ENCODE peak calls at places on chromosomes 1 and 21, in eight cellular contexts. Q, C, U, T, I, O, M and V are unnamed samples.

GRCh38 chr21:34129039-34129891 is 55.9 kb downstream of the MRPS6 start:
- DNase-seq in T (peak; percentile 81), C (no peak), I (no peak), M (peak; percentile 86), Q (no peak), O (no peak), U (no peak), V (peak; percentile 91)

GRCh38 chr1:243748706-243749283 is 101.2 kb downstream of the AKT3 start:
- DNase-seq in O (no peak), C (peak; percentile 57), U (peak; percentile 40), M (peak; percentile 76), Q (peak; percentile 63), I (no peak), T (peak; percentile 84), V (peak; percentile 87)

GRCh38 chr1:179059185-179059483 is 22.7 kb upstream of the TOR3A start:
- DNase-seq in C (no peak), Q (no peak), M (no peak), O (no peak), T (peak; percentile 71), U (no peak), I (no peak), V (no peak)

GRCh38 chr1:31238986-31239613 is 587 bp downstream of the NKAIN1 start:
- DNase-seq in Q (no peak), U (peak; percentile 43), M (no peak), T (peak; percentile 7), O (no peak), C (peak; percentile 15), I (no peak), V (no peak)

GRCh38 chr1:162632743-162633326 is 571 bp downstream of the DDR2 start:
- DNase-seq in C (no peak), T (peak; percentile 74), U (no peak), O (no peak), I (no peak), Q (no peak), M (no peak), V (no peak)

GRCh38 chr1:24764848-24765247 is 19.6 kb downstream of the CLIC4 start:
- DNase-seq in O (no peak), T (no peak), Q (no peak), C (no peak), M (no peak), U (no peak), I (no peak), V (no peak)

GRCh38 chr1:185862235-185862634 is 128.0 kb downstream of the HMCN1 start:
- DNase-seq in I (no peak), C (no peak), O (no peak), T (no peak), M (peak; percentile 16), U (no peak), Q (no peak), V (peak; percentile 32)

GRCh38 chr1:39189592-39190041 is 14.9 kb upstream of the MACF1 start:
- DNase-seq in Q (no peak), O (no peak), C (no peak), M (peak; percentile 87), T (peak; percentile 73), U (no peak), I (no peak), V (no peak)

GRCh38 chr1:31934706-31935629 is 3.2 kb downstream of the PTP4A2 start:
- DNase-seq in M (peak; percentile 57), U (no peak), Q (no peak), O (no peak), I (no peak), T (peak; percentile 57), C (no peak), V (peak; percentile 75)

GRCh38 chr1:156654700-156655099 is 12.8 kb downstream of the BCAN start:
- DNase-seq in M (no peak), Q (no peak), U (no peak), T (no peak), C (no peak), I (no peak), O (no peak), V (peak; percentile 23)

GRCh38 chr1:1974834-1975233 is 28.8 kb downstream of the CFAP74 start:
- DNase-seq in O (no peak), T (no peak), U (no peak), I (no peak), M (no peak), Q (no peak), C (no peak), V (no peak)

GRCh38 chr1:229645296-229646050 is 19.4 kb downstream of the URB2 start:
- DNase-seq in U (no peak), M (no peak), C (no peak), Q (no peak), O (no peak), T (no peak), I (no peak), V (no peak)

GRCh38 chr1:218715961-218716669 is 371.0 kb downstream of the TGFB2 start:
- DNase-seq in C (no peak), M (no peak), O (no peak), T (no peak), I (no peak), U (no peak), Q (no peak), V (no peak)

GRCh38 chr1:30129001-30129408 is 594.4 kb downstream of the MATN1 start:
- DNase-seq in U (no peak), O (no peak), T (no peak), M (no peak), I (no peak), C (no peak), Q (no peak), V (no peak)

GRCh38 chr1:86703696-86704455 is 500 bp upstream of the SH3GLB1 start:
- DNase-seq in U (peak; percentile 8), T (no peak), O (no peak), M (no peak), I (no peak), C (peak; percentile 41), Q (no peak), V (peak; percentile 28)

GRCh38 chr1:193951989-193952388 is 765.6 kb upstream of the B3GALT2 start:
- DNase-seq in O (no peak), C (no peak), I (no peak), T (no peak), U (peak; percentile 8), Q (no peak), M (no peak), V (no peak)

GRCh38 chr1:202143011-202143767 is 1.3 kb downstream of the ARL8A start:
- DNase-seq in T (no peak), M (no peak), U (peak; percentile 73), I (no peak), O (no peak), C (peak; percentile 76), Q (no peak), V (no peak)

GRCh38 chr1:230108580-230108979 is 41.5 kb downstream of the GALNT2 start:
- DNase-seq in Q (no peak), M (no peak), C (no peak), O (no peak), U (no peak), I (no peak), T (no peak), V (no peak)

GRCh38 chr1:148289647-148290046 is 137.6 kb upstream of the NBPF11 start:
- DNase-seq in U (no peak), T (no peak), C (no peak), I (no peak), Q (no peak), M (no peak), O (no peak), V (no peak)

GRCh38 chr1:36555041-36555440 is 72.3 kb upstream of the CSF3R start:
- DNase-seq in T (no peak), C (no peak), I (no peak), Q (no peak), M (no peak), U (no peak), O (no peak), V (no peak)

GRCh38 chr1:234529661-234530237 is 50.8 kb upstream of the TARBP1 start:
- DNase-seq in M (no peak), C (no peak), U (no peak), I (no peak), O (no peak), Q (no peak), T (peak; percentile 45), V (no peak)

GRCh38 chr1:29838738-29839320 is 602.5 kb downstream of the PTPRU start:
- DNase-seq in U (no peak), T (no peak), C (no peak), Q (no peak), O (no peak), I (no peak), M (no peak), V (no peak)

GRCh38 chr1:160813215-160813614 is 17.2 kb downstream of the LY9 start:
- DNase-seq in Q (peak; percentile 69), M (no peak), C (no peak), I (no peak), O (no peak), T (no peak), U (no peak), V (no peak)

GRCh38 chr1:98732985-98733781 is 71.7 kb downstream of the SNX7 start:
- DNase-seq in U (no peak), I (no peak), O (no peak), T (no peak), Q (no peak), C (no peak), M (no peak), V (no peak)